ENCODE peak calls at places on chromosomes 6 and 20, in four cellular contexts. D, B, F and J are unnamed samples.

GRCh38 chr6:14380421-14380820 is 262.8 kb downstream of the CD83 start:
- DNase-seq in F (no peak), D (no peak), B (no peak), J (no peak)

GRCh38 chr6:143160008-143160407 is 99.3 kb downstream of the AIG1 start:
- DNase-seq in D (no peak), F (no peak), B (no peak), J (no peak)

GRCh38 chr6:105896052-105896820 is 189.9 kb upstream of the PRDM1 start:
- DNase-seq in F (no peak), B (no peak), D (no peak), J (no peak)

GRCh38 chr20:37356961-37357371 is 11.0 kb downstream of the SRC start:
- DNase-seq in F (no peak), B (no peak), D (no peak), J (no peak)

GRCh38 chr6:52016918-52017748 is 70.3 kb downstream of the PKHD1 start:
- DNase-seq in F (no peak), D (no peak), B (no peak), J (no peak)

GRCh38 chr6:24720131-24720603 is 1.2 kb upstream of the C6orf62 start:
- DNase-seq in B (peak), F (peak), D (peak), J (peak)

GRCh38 chr20:4490595-4491280 is 231.0 kb upstream of the PRND start:
- DNase-seq in D (no peak), F (no peak), B (no peak), J (no peak)

GRCh38 chr6:7918403-7918802 is 7.8 kb upstream of the TXNDC5 start:
- DNase-seq in B (no peak), D (no peak), F (no peak), J (no peak)

GRCh38 chr6:145903356-145904102 is 60.6 kb downstream of the SHPRH start:
- DNase-seq in D (no peak), F (no peak), B (no peak), J (no peak)

GRCh38 chr6:106165885-106166485 is 79.8 kb downstream of the PRDM1 start:
- DNase-seq in F (no peak), B (no peak), D (no peak), J (no peak)

GRCh38 chr6:96060249-96060648 is 44.5 kb downstream of the FUT9 start:
- DNase-seq in F (no peak), D (no peak), B (no peak), J (no peak)

GRCh38 chr6:96059586-96059985 is 43.8 kb downstream of the FUT9 start:
- DNase-seq in D (no peak), F (no peak), B (no peak), J (no peak)

DNA sequence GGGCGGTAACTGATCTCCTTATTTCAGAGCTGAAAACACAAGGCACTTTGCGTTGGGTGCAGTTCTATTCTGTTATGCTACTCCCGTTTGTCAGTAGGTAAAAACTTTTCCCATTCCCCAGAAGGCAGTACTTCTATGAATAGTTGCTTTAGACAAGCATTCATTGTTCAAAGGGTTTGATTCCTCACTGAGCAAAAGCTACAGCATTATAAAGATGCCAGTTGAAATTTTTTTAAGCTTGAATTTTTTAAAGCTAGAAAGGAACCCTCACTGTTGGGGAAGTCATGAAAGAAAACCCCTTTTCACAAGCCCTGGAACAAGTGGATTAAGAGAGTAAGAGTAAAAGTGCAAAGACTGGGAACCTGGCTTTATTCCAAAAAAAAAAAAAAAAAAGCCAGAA is 42.3 kb downstream of the FUT9 start:
- DNase-seq in B (no peak), D (no peak), F (no peak), J (no peak)
- H3K27ac ChIP-seq in B (no peak), D (no peak), F (no peak), J (no peak)

GRCh38 chr6:25959890-25960531 is 2.6 kb upstream of the TRIM38 start:
- DNase-seq in F (no peak), D (no peak), B (no peak), J (no peak)

GRCh38 chr6:25961619-25962367 is 809 bp upstream of the TRIM38 start:
- DNase-seq in B (no peak), D (no peak), F (peak), J (no peak)

GRCh38 chr6:25960689-25961088 is 1.9 kb upstream of the TRIM38 start:
- DNase-seq in B (no peak), D (no peak), F (no peak), J (no peak)

GRCh38 chr6:25963426-25964123 is 973 bp downstream of the TRIM38 start:
- DNase-seq in F (no peak), B (peak), D (peak), J (no peak)

GRCh38 chr6:25962368-25963127 is at the start of gene TRIM38:
- DNase-seq in D (peak), B (peak), F (peak), J (peak)
- H3K27ac ChIP-seq in D (peak), B (peak), F (peak), J (no peak)

DNA sequence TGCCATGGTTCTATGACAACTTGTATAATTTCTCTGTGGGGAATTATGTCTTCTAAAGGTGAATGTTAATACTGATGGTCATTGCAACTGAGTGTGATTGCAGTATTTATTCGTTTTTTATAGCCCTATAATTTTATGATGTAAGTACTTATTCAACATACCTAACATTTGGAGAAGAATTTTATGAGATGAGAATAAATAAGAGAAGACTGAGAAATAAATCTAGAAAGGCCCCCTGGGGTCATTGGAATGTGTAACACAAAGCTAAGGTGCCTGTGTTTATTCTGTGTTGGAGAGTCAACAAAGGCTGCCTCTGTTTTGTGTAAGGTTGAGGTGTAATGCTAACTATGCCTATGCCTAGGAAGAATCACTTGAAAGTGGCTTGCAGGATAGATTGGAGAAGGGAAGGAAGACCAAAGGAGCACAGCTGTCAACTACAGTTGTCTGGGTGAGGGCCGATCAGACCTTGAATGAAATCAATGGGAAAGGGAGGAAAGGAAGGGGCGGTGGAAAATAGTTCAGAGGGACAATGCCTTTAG is 1076.7 kb downstream of the KIF16B start:
- DNase-seq in D (no peak), F (no peak), B (no peak), J (no peak)
- H3K27ac ChIP-seq in D (no peak), F (no peak), B (no peak), J (no peak)

DNA sequence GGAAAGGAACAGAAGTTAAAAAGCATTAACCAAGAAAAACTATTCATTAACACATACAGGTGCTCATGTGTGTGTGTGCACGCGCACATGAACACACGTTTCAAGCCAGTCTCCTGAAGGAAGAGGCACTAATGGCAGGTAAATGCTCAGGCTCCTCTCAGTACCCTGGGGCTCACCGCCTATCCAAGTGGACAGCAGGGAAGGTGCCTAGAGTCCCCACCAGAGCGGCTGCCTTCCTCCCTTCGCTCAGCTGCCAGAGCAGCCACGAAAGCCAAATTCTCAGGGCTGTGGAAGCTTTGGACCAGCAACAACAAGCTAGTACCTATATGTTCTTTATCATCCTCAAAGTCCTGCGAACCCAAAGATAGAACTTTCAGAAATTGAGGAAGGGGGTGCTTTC is 42.6 kb downstream of the PLCG1 start:
- DNase-seq in D (no peak), F (no peak), B (no peak), J (no peak)
- H3K27ac ChIP-seq in D (no peak), F (peak), B (no peak), J (no peak)

GRCh38 chr6:69423785-69424184 is 373.0 kb downstream of the LMBRD1 start:
- DNase-seq in F (no peak), D (no peak), B (no peak), J (no peak)
- H3K27ac ChIP-seq in F (no peak), D (no peak), B (no peak), J (no peak)

DNA sequence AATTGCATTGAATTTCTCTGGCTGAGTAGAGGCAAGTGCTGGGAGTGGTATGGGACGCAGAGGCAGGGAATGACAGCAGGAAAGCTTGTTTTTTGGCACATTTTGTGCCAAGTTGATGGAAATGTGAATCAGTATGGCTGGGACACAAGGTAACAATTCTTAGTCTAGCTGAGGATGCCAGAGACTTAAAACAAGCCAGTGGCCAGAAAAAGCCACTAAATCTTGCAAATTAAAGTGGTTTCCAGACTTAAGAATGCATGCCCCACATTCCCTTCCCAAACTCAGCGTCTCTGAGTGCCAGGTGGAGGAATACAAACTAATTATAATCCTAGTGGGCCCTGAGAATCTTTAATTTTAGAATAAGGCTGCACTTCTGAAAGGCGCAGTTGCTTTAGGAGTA is 35.9 kb downstream of the PPARD start:
- DNase-seq in F (no peak), B (no peak), D (no peak), J (no peak)
- H3K27ac ChIP-seq in F (no peak), B (no peak), D (no peak), J (no peak)

GRCh38 chr20:14951707-14952106 is 614.3 kb upstream of the FLRT3 start:
- DNase-seq in F (no peak), D (no peak), B (no peak), J (no peak)
- H3K27ac ChIP-seq in F (no peak), D (no peak), B (no peak), J (no peak)

DNA sequence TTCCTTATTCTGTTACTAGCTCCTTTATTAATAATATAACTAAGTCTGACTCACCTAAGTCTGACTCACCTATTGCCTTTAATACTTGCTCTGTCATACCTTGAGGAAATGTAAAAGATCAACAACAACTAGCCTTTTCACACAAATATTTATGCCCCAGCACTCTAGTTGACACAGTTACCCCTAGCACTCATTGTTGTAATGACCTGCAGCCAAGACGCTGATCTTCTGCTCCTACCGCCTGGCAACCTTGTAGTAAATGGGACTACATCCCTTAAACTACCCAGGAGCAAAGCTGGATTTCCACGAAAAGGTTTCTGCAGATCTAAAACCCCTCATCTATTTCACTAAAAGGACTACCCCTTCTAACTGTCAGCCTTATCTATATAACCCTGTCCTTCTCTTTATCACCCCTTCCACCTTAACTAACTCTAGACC is 90.0 kb downstream of the PLG start:
- DNase-seq in D (no peak), F (no peak), B (no peak), J (no peak)
- H3K27ac ChIP-seq in D (no peak), F (no peak), B (no peak), J (no peak)

DNA sequence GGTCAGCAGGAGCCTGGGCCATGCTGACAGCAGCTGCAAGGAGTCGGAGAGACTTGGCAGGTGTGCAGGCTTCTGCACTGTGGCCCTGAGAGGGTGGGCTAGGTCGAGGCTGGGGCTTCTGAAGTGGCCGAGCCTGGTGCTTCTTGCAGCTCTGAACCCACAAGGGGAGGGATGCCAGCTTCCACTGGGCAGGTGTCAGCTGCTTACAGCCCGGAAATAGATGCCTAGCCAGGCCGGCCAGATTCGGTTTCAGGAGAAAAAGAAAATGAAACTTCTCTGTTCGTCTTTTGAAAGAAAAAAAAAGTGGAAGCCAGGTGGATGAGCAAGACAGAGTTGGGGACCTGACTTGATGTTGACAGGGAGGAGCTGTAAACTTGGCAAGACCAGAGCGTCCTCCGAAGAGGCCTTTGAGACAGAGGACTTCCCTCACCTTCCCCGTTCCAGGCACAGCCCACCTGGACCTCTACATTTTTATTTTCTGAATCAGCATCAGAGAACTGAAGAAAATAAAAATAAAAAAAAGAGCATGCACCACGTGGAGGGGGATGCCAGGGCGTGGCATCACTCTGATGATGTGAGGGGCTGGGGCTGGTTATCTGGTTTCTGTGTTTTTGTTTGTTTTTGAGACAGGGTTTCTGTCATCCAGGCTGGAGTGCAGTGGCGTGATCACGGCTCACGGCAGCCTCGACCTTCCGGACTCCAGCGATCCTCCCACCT is at the start of gene ZBP1:
- DNase-seq in B (peak), F (no peak), D (no peak), J (no peak)
- H3K27ac ChIP-seq in B (no peak), F (no peak), D (no peak), J (no peak)

DNA sequence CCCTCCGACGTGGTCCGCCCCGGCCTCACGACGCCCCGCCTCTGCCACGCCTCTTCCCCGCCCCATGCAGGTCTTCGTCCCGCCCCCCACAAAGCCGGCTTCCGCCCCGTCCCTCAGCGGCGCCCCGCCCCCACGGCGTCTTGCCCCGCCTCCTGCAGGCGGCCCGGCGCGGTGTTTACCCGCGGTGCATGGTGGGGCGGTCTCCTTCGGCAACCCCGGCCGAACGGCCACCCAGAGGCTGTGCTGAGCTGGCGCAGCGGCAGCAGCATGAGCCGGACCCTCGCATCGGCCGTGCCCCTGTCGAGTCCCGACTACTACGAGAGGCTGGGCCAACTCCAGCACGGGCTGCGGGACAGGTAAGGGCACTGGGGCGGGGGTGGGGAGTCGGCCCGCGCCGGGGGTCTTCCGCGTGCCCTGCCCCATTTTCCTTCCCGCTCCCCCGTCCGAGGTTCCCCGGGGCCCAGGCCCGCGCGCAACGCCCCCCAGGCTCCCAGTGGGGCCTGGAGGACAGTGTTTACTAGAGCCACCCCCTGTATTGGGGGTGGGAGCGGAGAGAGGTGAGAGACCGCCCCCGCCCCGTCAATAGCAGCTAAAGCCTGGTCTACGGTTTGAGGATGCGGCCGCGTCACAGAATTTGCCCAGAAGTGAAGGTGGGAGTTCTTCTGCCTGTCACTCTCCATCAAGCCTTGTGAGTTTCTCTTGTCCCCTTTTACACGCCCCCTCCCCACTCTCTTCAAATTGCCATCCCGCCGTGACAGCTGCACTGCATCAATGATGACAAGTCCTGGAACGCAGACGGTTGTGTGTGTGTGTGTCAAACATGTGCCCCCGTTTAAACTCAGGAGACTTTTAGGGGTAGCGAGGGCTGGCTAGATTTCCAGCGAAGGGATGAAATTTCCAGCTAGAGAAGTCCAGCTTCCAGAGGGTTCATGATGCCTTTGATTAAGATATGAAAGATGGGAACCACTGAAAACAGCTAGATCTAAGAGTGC is at the start of gene KIZ:
- DNase-seq in F (peak), B (peak), D (peak), J (peak)
- H3K27ac ChIP-seq in F (peak), B (peak), D (peak), J (peak)